ENCODE peak calls at places on chromosomes 3 and 15, in ten cellular contexts. S, W, B, N, E, C, K, O, I and J are unnamed samples.

GRCh38 chr3:128493221-128494151 is 485 bp upstream of the GATA2 start:
- DNase-seq in S (peak; percentile 50), W (no peak), B (no peak), N (no peak), E (no peak), C (no peak), K (no peak), O (no peak), I (no peak), J (no peak)

GRCh38 chr3:8888296-8888915 is 74.9 kb downstream of the RAD18 start:
- DNase-seq in S (no peak), W (no peak), B (no peak), N (no peak), E (no peak), C (no peak), K (no peak), O (no peak), I (no peak), J (no peak)

GRCh38 chr3:154059798-154060197 is 61.4 kb upstream of the ARHGEF26 start:
- DNase-seq in S (no peak), W (no peak), B (no peak), N (no peak), E (peak; percentile 23), C (no peak), K (no peak), O (no peak), I (no peak), J (no peak)

GRCh38 chr3:72593881-72594397 is 254.3 kb downstream of the SHQ1 start:
- DNase-seq in S (no peak), W (no peak), B (peak; percentile 25), N (no peak), E (no peak), C (peak; percentile 38), K (no peak), O (no peak), I (no peak), J (no peak)

GRCh38 chr3:88142094-88142624 is 7.6 kb upstream of the C3orf38 start:
- DNase-seq in S (no peak), W (no peak), B (no peak), N (no peak), E (no peak), C (peak; percentile 75), K (no peak), O (no peak), I (no peak), J (no peak)

GRCh38 chr15:58475573-58476524 is 44.1 kb downstream of the LIPC start:
- DNase-seq in S (no peak), W (no peak), B (no peak), N (no peak), E (no peak), C (peak; percentile 58), K (no peak), O (no peak), I (no peak), J (no peak)

GRCh38 chr3:50057756-50058155 is 31.0 kb upstream of the RBM5 start:
- DNase-seq in S (no peak), W (no peak), B (no peak), N (no peak), E (no peak), C (no peak), K (no peak), O (no peak), I (no peak), J (no peak)

GRCh38 chr3:43759297-43759782 is 68.6 kb downstream of the ABHD5 start:
- DNase-seq in S (no peak), W (no peak), B (no peak), N (no peak), E (no peak), C (peak; percentile 79), K (no peak), O (no peak), I (peak; percentile 28), J (no peak)

GRCh38 chr3:189406148-189406547 is 225.0 kb upstream of the TP63 start:
- DNase-seq in S (no peak), W (no peak), B (no peak), N (no peak), E (no peak), C (no peak), K (no peak), O (no peak), I (no peak), J (no peak)

GRCh38 chr3:129412542-129413198 is 15.8 kb downstream of the EFCAB12 start:
- DNase-seq in S (no peak), W (no peak), B (no peak), N (no peak), E (no peak), C (no peak), K (no peak), O (no peak), I (no peak), J (no peak)

GRCh38 chr3:192802957-192803899 is 75.9 kb upstream of the FGF12 start:
- DNase-seq in S (no peak), W (no peak), B (peak; percentile 42), N (no peak), E (no peak), C (peak; percentile 70), K (no peak), O (no peak), I (peak; percentile 46), J (no peak)

GRCh38 chr15:62624541-62625399 is 417.8 kb upstream of the TPM1 start:
- DNase-seq in S (no peak), W (no peak), B (peak; percentile 27), N (no peak), E (no peak), C (peak; percentile 92), K (no peak), O (no peak), I (no peak), J (no peak)

GRCh38 chr15:88337993-88338392 is 81.5 kb upstream of the NTRK3 start:
- DNase-seq in S (no peak), W (no peak), B (no peak), N (no peak), E (no peak), C (no peak), K (no peak), O (no peak), I (peak; percentile 56), J (no peak)

GRCh38 chr3:21117397-21117796 is 633.6 kb downstream of the ZNF385D start:
- DNase-seq in S (no peak), W (no peak), B (no peak), N (no peak), E (no peak), C (peak; percentile 0), K (no peak), O (no peak), I (no peak), J (no peak)

DNA sequence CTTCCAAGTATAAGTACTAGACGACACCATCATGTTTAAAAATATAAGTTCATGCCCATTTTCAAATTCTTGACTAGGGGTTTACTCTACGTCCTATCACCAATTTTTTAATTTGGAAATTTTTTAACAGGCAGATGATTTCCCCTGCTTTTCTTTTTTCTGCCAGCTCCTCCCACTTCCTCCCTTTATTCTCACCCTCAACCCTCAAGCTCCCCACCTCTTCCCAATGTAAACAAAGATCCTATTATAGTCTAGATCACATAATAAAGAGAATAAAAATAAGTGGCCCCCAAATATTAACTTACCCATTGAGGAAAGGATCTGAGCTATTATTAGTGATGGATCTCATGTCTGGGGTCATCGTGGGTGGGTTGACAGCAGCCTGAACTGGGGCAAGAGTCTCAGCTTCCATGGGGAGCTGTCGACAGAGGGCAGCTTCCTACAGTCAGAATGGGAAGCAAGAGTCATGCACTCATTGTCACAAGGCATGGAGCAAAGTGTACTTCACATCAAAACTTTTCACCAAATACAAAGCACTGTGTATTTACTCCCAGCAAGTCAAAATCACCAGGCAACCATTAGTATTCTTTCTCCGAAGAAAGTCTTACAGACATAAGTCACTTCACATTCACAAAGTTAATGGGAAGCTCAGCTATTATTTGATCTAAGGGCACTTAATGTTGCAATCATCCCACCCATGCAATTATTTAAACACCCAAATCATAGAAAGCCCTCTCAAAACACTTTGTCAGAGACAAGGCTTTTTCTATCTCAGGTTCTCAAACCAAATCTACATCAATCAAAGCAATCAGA is 53.2 kb downstream of the TM4SF4 start:
- DNase-seq in S (no peak), W (no peak), B (no peak), N (no peak), E (no peak), C (peak; percentile 51), K (no peak), O (no peak), I (peak; percentile 75), J (peak; percentile 31)
- TF ChIP-seq CTCF in S (no peak), W (peak; percentile 37), B (no peak), N (no peak), E (no peak), C (peak; percentile 22), K (peak; percentile 11), O (peak; percentile 32), I (peak; percentile 51), J (no peak)

DNA sequence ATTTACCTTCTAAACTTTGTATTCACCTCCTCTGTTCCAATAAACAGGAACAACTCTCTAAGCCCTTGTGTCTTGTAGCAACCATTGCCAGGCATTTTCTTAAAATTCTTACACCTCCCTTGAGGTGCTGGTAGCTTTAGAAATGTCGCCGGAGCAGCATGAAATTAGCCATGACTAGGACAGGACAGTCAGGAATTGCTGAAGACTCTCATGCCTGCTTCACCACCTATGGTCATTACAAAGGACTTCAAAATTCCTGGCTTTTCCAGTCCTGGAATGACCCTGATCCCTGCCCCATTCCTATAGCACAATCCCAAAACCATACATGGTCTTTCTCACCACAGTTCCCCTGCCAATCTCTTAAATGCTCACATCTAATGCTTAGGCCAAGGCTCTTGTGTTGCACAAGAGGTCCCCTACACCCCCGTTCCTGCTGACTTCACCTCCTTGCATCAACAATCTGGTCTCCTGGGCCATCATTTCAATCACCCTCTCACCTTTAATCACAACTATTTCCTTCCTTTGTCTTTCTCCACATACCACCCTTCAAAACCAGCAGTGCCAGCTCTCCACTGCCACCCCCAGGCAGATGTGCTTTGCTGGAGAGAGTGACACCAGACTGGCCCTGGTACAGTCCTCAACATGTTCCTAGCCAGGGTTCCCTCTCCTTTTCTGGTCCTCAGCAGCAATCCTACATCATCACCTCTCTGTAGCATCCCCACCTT is 113.2 kb upstream of the TJP1 start:
- DNase-seq in S (no peak), W (no peak), B (no peak), N (peak; percentile 48), E (peak; percentile 18), C (peak; percentile 32), K (no peak), O (no peak), I (peak; percentile 51), J (peak; percentile 41)
- TF ChIP-seq CTCF in S (no peak), W (no peak), B (no peak), N (peak; percentile 41), E (no peak), C (peak; percentile 9), K (no peak), O (peak; percentile 7), I (peak; percentile 26), J (no peak)

GRCh38 chr3:36025232-36025631 is 355.1 kb upstream of the STAC start:
- DNase-seq in S (no peak), W (no peak), B (no peak), N (no peak), E (no peak), C (no peak), K (no peak), O (no peak), I (no peak), J (no peak)
- TF ChIP-seq CTCF in S (no peak), W (no peak), B (no peak), N (no peak), E (no peak), C (no peak), K (no peak), O (no peak), I (no peak), J (no peak)

DNA sequence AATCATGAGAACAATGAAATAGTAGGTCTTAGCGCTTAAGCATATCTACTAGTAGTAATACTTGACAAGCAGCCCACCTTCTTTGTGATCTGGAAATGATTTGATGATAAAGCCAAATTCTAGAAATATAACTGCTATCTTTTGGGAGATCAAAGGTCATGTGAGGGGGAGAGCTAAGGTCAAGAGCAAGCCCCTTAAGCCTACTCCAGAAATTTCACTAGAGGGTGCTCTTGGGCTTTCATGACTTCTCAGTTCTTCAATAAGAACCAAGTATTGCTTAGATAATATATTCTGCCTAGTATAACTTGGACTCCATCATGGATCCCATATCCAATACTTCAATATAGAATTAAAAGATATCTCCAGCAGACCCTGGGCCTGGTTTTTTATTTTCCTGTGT is 319.6 kb downstream of the ZBTB20 start:
- DNase-seq in S (no peak), W (no peak), B (peak; percentile 22), N (no peak), E (peak; percentile 17), C (peak; percentile 71), K (no peak), O (no peak), I (peak; percentile 73), J (no peak)
- TF ChIP-seq CTCF in S (peak; percentile 56), W (peak; percentile 66), B (peak; percentile 68), N (peak; percentile 64), E (peak; percentile 49), C (peak; percentile 74), K (peak; percentile 84), O (peak; percentile 51), I (peak; percentile 82), J (peak; percentile 51)